ENCODE peak calls at places on chromosomes 4 and X, in eight cellular contexts. One of them, this sample, is unnamed. For H3K4me1, the result is how much of the 10 kb centered on the place peaks cover.

GRCh38 chr4:51880016-51880915 is 37.3 kb downstream of the DCUN1D4 start:
- DNase-seq in uterus: no peak
- DNase-seq in right cardiac atrium: no peak
- DNase-seq in left lung: no peak
- DNase-seq in aorta: no peak
- DNase-seq in testis: no peak
- DNase-seq in heart right ventricle: no peak
- DNase-seq in OCI-LY7: no peak
- DNase-seq in this sample: no peak

GRCh38 chrX:75132672-75133071 is 23.4 kb downstream of the ABCB7 start:
- DNase-seq in uterus: no peak
- DNase-seq in right cardiac atrium: no peak
- DNase-seq in left lung: no peak
- DNase-seq in aorta: no peak
- DNase-seq in testis: no peak
- DNase-seq in heart right ventricle: no peak
- DNase-seq in OCI-LY7: no peak
- DNase-seq in this sample: no peak

GRCh38 chrX:107571296-107571998 is 56.9 kb upstream of the PRPS1 start:
- DNase-seq in uterus: no peak
- DNase-seq in right cardiac atrium: no peak
- DNase-seq in left lung: peak
- DNase-seq in aorta: no peak
- DNase-seq in testis: no peak
- DNase-seq in heart right ventricle: no peak
- DNase-seq in OCI-LY7: no peak
- DNase-seq in this sample: no peak

GRCh38 chr4:8320386-8320750 is 50.8 kb downstream of the HTRA3 start:
- DNase-seq in uterus: no peak
- DNase-seq in right cardiac atrium: no peak
- DNase-seq in left lung: peak
- DNase-seq in aorta: peak
- DNase-seq in testis: peak
- DNase-seq in heart right ventricle: peak
- DNase-seq in OCI-LY7: peak
- DNase-seq in this sample: peak

GRCh38 chr4:53557601-53558000 is 33.7 kb downstream of the LNX1 start:
- DNase-seq in uterus: no peak
- DNase-seq in right cardiac atrium: no peak
- DNase-seq in left lung: no peak
- DNase-seq in aorta: no peak
- DNase-seq in testis: no peak
- DNase-seq in heart right ventricle: no peak
- DNase-seq in OCI-LY7: no peak
- DNase-seq in this sample: no peak

GRCh38 chrX:54920610-54921426 is at the start of gene TRO:
- DNase-seq in uterus: peak
- DNase-seq in right cardiac atrium: no peak
- DNase-seq in left lung: no peak
- DNase-seq in aorta: no peak
- DNase-seq in testis: peak
- DNase-seq in heart right ventricle: no peak
- DNase-seq in OCI-LY7: no peak
- DNase-seq in this sample: peak

GRCh38 chr4:138839574-138839973 is 176.0 kb upstream of the NOCT start:
- DNase-seq in uterus: no peak
- DNase-seq in right cardiac atrium: peak
- DNase-seq in left lung: no peak
- DNase-seq in aorta: no peak
- DNase-seq in testis: no peak
- DNase-seq in heart right ventricle: no peak
- DNase-seq in OCI-LY7: no peak
- DNase-seq in this sample: no peak

GRCh38 chrX:53831662-53832635 is 145.4 kb upstream of the HUWE1 start:
- DNase-seq in uterus: no peak
- DNase-seq in right cardiac atrium: no peak
- DNase-seq in left lung: no peak
- DNase-seq in aorta: no peak
- DNase-seq in testis: peak
- DNase-seq in heart right ventricle: peak
- DNase-seq in OCI-LY7: peak
- DNase-seq in this sample: peak

GRCh38 chr4:107736924-107737448 is 17.0 kb upstream of the PAPSS1 start:
- DNase-seq in uterus: peak
- DNase-seq in right cardiac atrium: no peak
- DNase-seq in left lung: no peak
- DNase-seq in aorta: no peak
- DNase-seq in testis: no peak
- DNase-seq in heart right ventricle: peak
- DNase-seq in OCI-LY7: peak
- DNase-seq in this sample: peak

GRCh38 chr4:122764808-122765189 is 32.3 kb downstream of the BBS12 start:
- DNase-seq in uterus: no peak
- DNase-seq in right cardiac atrium: no peak
- DNase-seq in left lung: no peak
- DNase-seq in aorta: no peak
- DNase-seq in testis: no peak
- DNase-seq in heart right ventricle: no peak
- DNase-seq in OCI-LY7: no peak
- DNase-seq in this sample: no peak

GRCh38 chr4:77619408-77619807 is 13.8 kb downstream of the CXCL13 start:
- DNase-seq in uterus: no peak
- DNase-seq in right cardiac atrium: no peak
- DNase-seq in left lung: no peak
- DNase-seq in aorta: no peak
- DNase-seq in testis: no peak
- DNase-seq in heart right ventricle: no peak
- DNase-seq in OCI-LY7: no peak
- DNase-seq in this sample: no peak
- H3K27ac ChIP-seq in uterus: no peak
- H3K27ac ChIP-seq in right cardiac atrium: no peak
- H3K27ac ChIP-seq in left lung: no peak
- H3K27ac ChIP-seq in aorta: no peak
- H3K27ac ChIP-seq in testis: no peak
- H3K27ac ChIP-seq in heart right ventricle: no peak
- H3K27ac ChIP-seq in OCI-LY7: no peak
- H3K27ac ChIP-seq in this sample: no peak

GRCh38 chr4:128134925-128135324 is 73.8 kb downstream of the LARP1B start:
- DNase-seq in uterus: no peak
- DNase-seq in right cardiac atrium: no peak
- DNase-seq in left lung: no peak
- DNase-seq in aorta: no peak
- DNase-seq in testis: no peak
- DNase-seq in heart right ventricle: no peak
- DNase-seq in OCI-LY7: no peak
- DNase-seq in this sample: no peak

GRCh38 chr4:128130621-128131020 is 69.5 kb downstream of the LARP1B start:
- DNase-seq in uterus: no peak
- DNase-seq in right cardiac atrium: no peak
- DNase-seq in left lung: no peak
- DNase-seq in aorta: no peak
- DNase-seq in testis: no peak
- DNase-seq in heart right ventricle: no peak
- DNase-seq in OCI-LY7: no peak
- DNase-seq in this sample: no peak

GRCh38 chr4:128135391-128135790 is 74.3 kb downstream of the LARP1B start:
- DNase-seq in uterus: no peak
- DNase-seq in right cardiac atrium: no peak
- DNase-seq in left lung: no peak
- DNase-seq in aorta: no peak
- DNase-seq in testis: no peak
- DNase-seq in heart right ventricle: no peak
- DNase-seq in OCI-LY7: no peak
- DNase-seq in this sample: no peak
- H3K4me1 ChIP-seq in uterus: under half
- H3K4me1 ChIP-seq in right cardiac atrium: under half
- H3K4me1 ChIP-seq in left lung: under half
- H3K4me1 ChIP-seq in aorta: under half
- H3K4me1 ChIP-seq in testis: under half
- H3K4me1 ChIP-seq in heart right ventricle: under half
- H3K4me1 ChIP-seq in OCI-LY7: under half
- H3K4me1 ChIP-seq in this sample: under half

DNA sequence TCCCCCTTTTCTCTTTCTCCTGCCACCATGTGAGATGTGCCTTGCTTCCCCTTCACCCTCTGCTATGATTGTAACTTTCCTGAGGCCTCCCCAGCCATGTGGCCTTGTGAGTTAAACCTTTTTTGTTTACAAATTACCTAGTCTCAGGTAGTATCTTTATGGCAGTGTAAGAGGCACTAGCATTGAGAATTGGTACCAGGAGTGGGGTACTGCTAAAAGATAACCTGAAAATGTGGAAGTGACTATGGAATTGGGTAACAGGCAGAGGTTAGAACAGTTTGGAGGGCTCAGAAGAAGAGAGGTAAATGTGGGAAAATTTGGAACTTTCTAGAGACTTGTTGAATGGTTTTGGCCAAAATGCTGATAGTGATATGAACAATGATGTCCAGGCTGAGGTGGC is 182.0 kb downstream of the CHM start:
- DNase-seq in uterus: no peak
- DNase-seq in right cardiac atrium: no peak
- DNase-seq in left lung: no peak
- DNase-seq in aorta: no peak
- DNase-seq in testis: no peak
- DNase-seq in heart right ventricle: no peak
- DNase-seq in OCI-LY7: no peak
- DNase-seq in this sample: no peak
- H3K4me3 ChIP-seq in uterus: no peak
- H3K4me3 ChIP-seq in right cardiac atrium: no peak
- H3K4me3 ChIP-seq in left lung: no peak
- H3K4me3 ChIP-seq in aorta: no peak
- H3K4me3 ChIP-seq in testis: no peak
- H3K4me3 ChIP-seq in heart right ventricle: no peak
- H3K4me3 ChIP-seq in OCI-LY7: no peak
- H3K4me3 ChIP-seq in this sample: no peak

DNA sequence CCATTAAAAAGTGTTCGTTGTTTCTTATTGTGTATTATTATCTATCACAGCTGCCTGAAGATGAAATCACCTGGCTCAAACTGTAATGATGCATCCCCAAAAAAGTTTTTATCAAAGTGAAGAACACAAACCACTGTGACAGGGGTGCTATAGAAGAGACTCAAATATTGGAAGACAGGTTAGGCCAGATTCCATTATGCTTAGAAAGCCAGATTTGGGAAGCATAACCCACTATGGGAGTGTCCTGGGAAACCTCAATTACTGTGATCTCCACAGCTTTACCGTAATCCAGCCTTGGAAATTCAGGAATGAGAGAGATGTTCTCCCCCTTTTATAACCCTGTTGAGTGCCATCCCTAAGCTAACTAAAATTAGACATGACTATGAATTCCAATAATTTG is 114.2 kb downstream of the NWD2 start:
- DNase-seq in uterus: no peak
- DNase-seq in right cardiac atrium: no peak
- DNase-seq in left lung: no peak
- DNase-seq in aorta: no peak
- DNase-seq in testis: no peak
- DNase-seq in heart right ventricle: no peak
- DNase-seq in OCI-LY7: no peak
- DNase-seq in this sample: no peak
- H3K27ac ChIP-seq in uterus: no peak
- H3K27ac ChIP-seq in right cardiac atrium: no peak
- H3K27ac ChIP-seq in left lung: no peak
- H3K27ac ChIP-seq in aorta: no peak
- H3K27ac ChIP-seq in testis: no peak
- H3K27ac ChIP-seq in heart right ventricle: no peak
- H3K27ac ChIP-seq in OCI-LY7: no peak
- H3K27ac ChIP-seq in this sample: no peak

GRCh38 chrX:151169783-151170182 is 6.6 kb upstream of the GPR50 start:
- DNase-seq in uterus: no peak
- DNase-seq in right cardiac atrium: no peak
- DNase-seq in left lung: no peak
- DNase-seq in aorta: no peak
- DNase-seq in testis: no peak
- DNase-seq in heart right ventricle: no peak
- DNase-seq in OCI-LY7: no peak
- DNase-seq in this sample: no peak
- H3K4me1 ChIP-seq in uterus: under half
- H3K4me1 ChIP-seq in right cardiac atrium: under half
- H3K4me1 ChIP-seq in left lung: under half
- H3K4me1 ChIP-seq in aorta: under half
- H3K4me1 ChIP-seq in testis: under half
- H3K4me1 ChIP-seq in heart right ventricle: under half
- H3K4me1 ChIP-seq in OCI-LY7: under half
- H3K4me1 ChIP-seq in this sample: under half